ENCODE peak calls at places on chromosomes 13 and 19, in seven cellular contexts. R, V, M, F, U, T and L are unnamed samples.

GRCh38 chr13:110126391-110126961 is 180.5 kb downstream of the COL4A1 start:
- DNase-seq in R (peak; percentile 81), V (peak; percentile 96), M (no peak), F (peak; percentile 7), U (no peak), T (peak; percentile 77), L (peak; percentile 76)

GRCh38 chr19:51531349-51532315 is at the start of gene SIGLEC6:
- DNase-seq in R (no peak), V (no peak), M (no peak), F (no peak), U (no peak), T (peak; percentile 20), L (peak; percentile 47)

GRCh38 chr19:39379865-39380399 is 11.0 kb downstream of the PAF1 start:
- DNase-seq in R (no peak), V (no peak), M (no peak), F (no peak), U (no peak), T (no peak), L (no peak)

GRCh38 chr13:71320452-71320851 is 546.6 kb downstream of the DACH1 start:
- DNase-seq in R (peak; percentile 5), V (peak; percentile 0), M (peak; percentile 68), F (no peak), U (no peak), T (no peak), L (no peak)

GRCh38 chr13:98022210-98022609 is 68.7 kb downstream of the IPO5 start:
- DNase-seq in R (peak; percentile 20), V (peak; percentile 86), M (no peak), F (no peak), U (no peak), T (peak; percentile 39), L (no peak)

GRCh38 chr13:101305981-101306411 is 110.3 kb downstream of the NALCN start:
- DNase-seq in R (no peak), V (no peak), M (no peak), F (no peak), U (no peak), T (no peak), L (no peak)

GRCh38 chr13:99357149-99357596 is 50.0 kb upstream of the GPR183 start:
- DNase-seq in R (peak; percentile 64), V (peak; percentile 77), M (no peak), F (peak; percentile 86), U (peak; percentile 58), T (no peak), L (no peak)

GRCh38 chr19:44737238-44738160 is 11.0 kb upstream of the BCL3 start:
- DNase-seq in R (no peak), V (peak; percentile 84), M (no peak), F (no peak), U (no peak), T (no peak), L (no peak)

GRCh38 chr13:95492044-95492801 is 60.3 kb upstream of the CLDN10 start:
- DNase-seq in R (no peak), V (no peak), M (no peak), F (no peak), U (no peak), T (no peak), L (no peak)

GRCh38 chr13:30235206-30235605 is 72.1 kb downstream of the KATNAL1 start:
- DNase-seq in R (no peak), V (peak; percentile 7), M (no peak), F (no peak), U (no peak), T (no peak), L (no peak)

GRCh38 chr13:97307096-97307495 is 85.0 kb downstream of the MBNL2 start:
- DNase-seq in R (no peak), V (no peak), M (no peak), F (no peak), U (no peak), T (no peak), L (no peak)